ENCODE peak calls at places on chromosomes 3 and 15, in four cellular contexts. D is thyroid gland, P is heart left ventricle, L is ovary. N is an unnamed sample. For H3K4me1, the result is how much of the 10 kb centered on the place peaks cover.

GRCh38 chr3:173004681-173005080 is 136.4 kb downstream of the SPATA16 start:
- DNase-seq in L (no peak), P (no peak), D (no peak), N (no peak)

GRCh38 chr3:64011685-64012084 is 11.6 kb downstream of the PSMD6 start:
- DNase-seq in L (peak), P (no peak), D (no peak), N (no peak)

GRCh38 chr3:154181127-154181691 is 60.0 kb downstream of the ARHGEF26 start:
- DNase-seq in D (peak), L (no peak), P (no peak), N (no peak)

GRCh38 chr15:58080398-58080797 is 14.9 kb upstream of the ALDH1A2 start:
- DNase-seq in L (no peak), D (no peak), P (no peak), N (no peak)

GRCh38 chr3:111616417-111617105 is 21.4 kb upstream of the ZBED2 start:
- DNase-seq in L (no peak), P (no peak), D (no peak), N (peak)

GRCh38 chr3:97497138-97497537 is 267.4 kb upstream of the ARL6 start:
- DNase-seq in D (no peak), L (no peak), P (no peak), N (no peak)

GRCh38 chr15:40098489-40099261 is 10.0 kb downstream of the BMF start:
- DNase-seq in P (no peak), D (peak), L (peak), N (peak)

GRCh38 chr3:128922804-128923459 is 43.5 kb downstream of the ACAD9 start:
- DNase-seq in P (no peak), D (no peak), L (no peak), N (no peak)

GRCh38 chr3:103393395-103394186 is 958.8 kb downstream of the ZPLD1 start:
- DNase-seq in L (no peak), D (no peak), P (no peak), N (no peak)

GRCh38 chr3:71131385-71131871 is 452.1 kb downstream of the FOXP1 start:
- DNase-seq in P (no peak), D (no peak), L (no peak), N (no peak)

GRCh38 chr15:70101459-70102113 is 3.9 kb upstream of the TLE3 start:
- DNase-seq in L (peak), P (no peak), D (peak), N (no peak)

GRCh38 chr3:58234516-58234931 is 3.1 kb upstream of the ABHD6 start:
- DNase-seq in L (no peak), P (no peak), D (no peak), N (no peak)

GRCh38 chr3:9704343-9705322 is 1.0 kb downstream of the CPNE9 start:
- DNase-seq in D (peak), L (no peak), P (no peak), N (peak)

GRCh38 chr3:567488-568173 is 371.1 kb downstream of the CHL1 start:
- DNase-seq in D (no peak), L (no peak), P (no peak), N (no peak)

GRCh38 chr15:29208352-29208751 is 61.3 kb downstream of the NSMCE3 start:
- DNase-seq in L (no peak), D (no peak), P (no peak), N (no peak)

GRCh38 chr3:152147748-152148147 is 121.0 kb upstream of the MBNL1 start:
- DNase-seq in D (no peak), P (no peak), L (no peak), N (no peak)

GRCh38 chr15:23416349-23417276 is 30.4 kb downstream of the GOLGA6L2 start:
- DNase-seq in D (no peak), P (no peak), L (no peak), N (peak)

GRCh38 chr3:127488740-127489139 is 101.8 kb downstream of the TPRA1 start:
- DNase-seq in D (no peak), P (no peak), L (no peak), N (no peak)

GRCh38 chr3:195907730-195908438 is 467 bp downstream of the TNK2 start:
- DNase-seq in L (no peak), P (no peak), D (peak), N (peak)
- H3K4me1 ChIP-seq in L (under half), P (under half), D (under half), N (half or more)

GRCh38 chr15:64844576-64845140 is 2.9 kb downstream of the PLEKHO2 start:
- DNase-seq in D (no peak), L (no peak), P (no peak), N (no peak)

GRCh38 chr15:64842099-64842940 is 605 bp downstream of the PLEKHO2 start:
- DNase-seq in D (peak), L (no peak), P (peak), N (no peak)

GRCh38 chr15:64842986-64843561 is 1.4 kb downstream of the PLEKHO2 start:
- DNase-seq in P (peak), D (peak), L (no peak), N (peak)

GRCh38 chr15:64845183-64845611 is 3.5 kb downstream of the PLEKHO2 start:
- DNase-seq in P (peak), L (peak), D (peak), N (peak)

DNA sequence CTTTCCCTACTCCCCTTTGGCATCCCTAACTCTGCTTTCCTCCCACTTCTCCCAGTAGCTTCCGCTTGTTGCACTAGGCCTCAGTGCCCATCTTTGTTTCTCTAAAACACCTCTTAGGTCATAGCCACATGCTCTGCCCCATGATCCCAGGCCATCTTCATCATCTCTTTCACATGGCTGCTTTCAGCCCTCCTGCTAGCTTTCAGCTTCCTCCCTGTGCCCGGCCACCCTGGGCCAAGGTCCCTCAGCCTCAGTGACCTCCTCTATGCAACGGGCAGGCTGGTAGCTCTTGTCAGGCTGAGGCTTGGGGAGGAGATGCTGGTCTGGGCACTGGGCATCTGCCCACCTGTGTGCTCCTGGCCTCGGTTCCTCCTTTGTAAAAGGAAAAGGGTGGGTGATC is 2.3 kb downstream of the PLEKHO2 start:
- DNase-seq in D (no peak), L (no peak), P (no peak), N (no peak)
- TF ChIP-seq POLR2A in D (no peak), L (no peak), P (no peak), N (no peak)

GRCh38 chr3:191301017-191301416 is 28.2 kb upstream of the CCDC50 start:
- DNase-seq in L (no peak), D (no peak), P (no peak), N (no peak)

GRCh38 chr3:191303596-191303995 is 25.6 kb upstream of the CCDC50 start:
- DNase-seq in L (no peak), P (no peak), D (no peak), N (no peak)

GRCh38 chr3:191301982-191302381 is 27.2 kb upstream of the CCDC50 start:
- DNase-seq in D (no peak), L (no peak), P (no peak), N (no peak)

GRCh38 chr3:191302451-191302850 is 26.7 kb upstream of the CCDC50 start:
- DNase-seq in L (no peak), D (no peak), P (no peak), N (no peak)

DNA sequence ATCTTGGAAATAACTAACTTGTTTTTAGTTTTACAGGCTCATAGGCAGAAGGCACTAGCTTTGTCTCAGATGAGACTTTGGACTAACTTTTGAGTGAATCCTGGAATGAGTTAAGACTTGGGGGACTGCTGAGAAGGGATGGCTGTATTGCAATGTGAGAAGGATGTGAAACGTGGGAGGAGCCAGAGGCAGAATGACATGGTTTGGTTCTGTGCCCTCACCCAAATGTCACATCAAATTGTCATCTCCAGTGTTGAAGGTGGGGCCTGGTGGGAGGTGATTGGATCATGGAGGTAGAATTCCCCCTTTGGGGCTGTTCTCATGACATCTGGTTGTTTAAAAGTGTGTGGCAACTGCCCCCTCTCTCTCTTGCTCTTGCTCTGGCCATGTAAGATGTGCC is 28.8 kb upstream of the CCDC50 start:
- DNase-seq in P (no peak), L (no peak), D (no peak), N (no peak)
- H3K27ac ChIP-seq in P (no peak), L (no peak), D (no peak), N (peak)

DNA sequence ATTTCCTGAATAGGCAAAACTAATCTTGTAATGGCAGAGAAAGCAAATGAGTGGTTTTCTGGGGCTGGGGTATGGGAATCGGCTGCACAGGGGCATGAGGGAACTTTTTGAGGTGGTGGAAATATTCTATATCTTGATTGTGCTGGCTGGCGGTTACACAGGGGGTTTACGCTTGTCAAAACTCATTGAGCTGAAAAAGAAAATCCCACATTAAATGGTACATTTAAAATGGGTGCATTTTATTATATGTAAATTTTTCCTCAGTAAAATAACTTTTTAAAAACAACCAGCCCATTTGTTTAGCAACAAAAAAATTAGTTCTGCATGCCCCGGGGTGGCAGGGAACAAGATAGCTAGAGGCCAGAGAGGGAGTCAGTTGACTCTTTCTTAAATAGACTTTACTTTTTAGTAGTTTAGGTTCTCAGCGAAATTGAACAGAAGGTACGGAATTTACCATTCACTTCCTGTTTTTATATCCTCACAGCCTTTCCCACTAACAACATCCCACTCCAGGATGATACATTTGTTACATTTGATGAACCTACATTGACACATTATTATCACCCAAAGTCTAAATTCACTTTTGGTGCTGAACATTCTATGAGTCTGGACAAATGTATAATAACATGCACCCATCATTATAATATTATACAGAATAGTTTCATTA is 41.2 kb upstream of the BCL2A1 start:
- DNase-seq in P (no peak), L (no peak), D (no peak), N (no peak)
- H3K4me1 ChIP-seq in P (under half), L (under half), D (under half), N (under half)

N was measured in spleen.